ENCODE peak calls at places on chromosomes 13 and 19, in nine cellular contexts. C is stimulated activated CD8-positive, alpha-beta memory T cell treated with anti-CD3 and anti-CD28 coated beads, Interleukin-2, amount 100 ng/mL, for 48 hours; K is head of caudate nucleus; E is substantia nigra; V is dermis microvascular lymphatic vessel endothelial cell; R is stimulated activated CD4-positive, alpha-beta T cell treated with anti-CD3 and anti-CD28 coated beads, Interleukin-15, amount 100 ng/mL, for 1 hour; Q is cardiac muscle cell; B is pons; F is activated CD8-positive, alpha-beta memory T cell treated with anti-CD3 and anti-CD28 coated beads for 48 hours. I is an unnamed sample.

GRCh38 chr19:56637976-56638555 is 4.9 kb upstream of the SMIM17 start:
- DNase-seq in C (peak), K (peak), E (peak), V (peak), R (no peak), Q (peak), B (peak), F (no peak), I (no peak)

GRCh38 chr19:21314676-21315075 is 14.5 kb downstream of the ZNF708 start:
- DNase-seq in C (no peak), K (no peak), E (no peak), V (peak), R (no peak), Q (peak), B (peak), F (no peak), I (no peak)

GRCh38 chr19:428144-428543 is 19.2 kb upstream of the C2CD4C start:
- DNase-seq in C (no peak), K (no peak), E (no peak), V (no peak), R (no peak), Q (no peak), B (no peak), F (no peak), I (no peak)

GRCh38 chr13:87677334-87678234 is 6.4 kb downstream of the SLITRK5 start:
- DNase-seq in C (no peak), K (peak), E (no peak), V (no peak), R (no peak), Q (peak), B (no peak), F (no peak), I (no peak)

GRCh38 chr13:25117312-25117711 is 21.4 kb downstream of the PABPC3 start:
- DNase-seq in C (no peak), K (no peak), E (no peak), V (no peak), R (no peak), Q (no peak), B (no peak), F (no peak), I (no peak)

GRCh38 chr13:75566658-75567057 is 17.1 kb downstream of the UCHL3 start:
- DNase-seq in C (no peak), K (no peak), E (no peak), V (peak), R (no peak), Q (no peak), B (peak), F (no peak), I (no peak)

GRCh38 chr13:60453490-60453889 is 56.5 kb downstream of the TDRD3 start:
- DNase-seq in C (no peak), K (no peak), E (no peak), V (no peak), R (no peak), Q (no peak), B (no peak), F (no peak), I (no peak)

GRCh38 chr13:109088101-109088500 is 458.7 kb downstream of the MYO16 start:
- DNase-seq in C (no peak), K (no peak), E (no peak), V (no peak), R (no peak), Q (no peak), B (no peak), F (no peak), I (no peak)

GRCh38 chr19:46384396-46384795 is 29.0 kb downstream of the CCDC8 start:
- DNase-seq in C (no peak), K (no peak), E (no peak), V (no peak), R (no peak), Q (no peak), B (no peak), F (no peak), I (no peak)

GRCh38 chr13:34224877-34225276 is 406.9 kb downstream of the RFC3 start:
- DNase-seq in C (no peak), K (no peak), E (no peak), V (no peak), R (no peak), Q (no peak), B (no peak), F (no peak), I (no peak)

GRCh38 chr19:4877753-4878490 is 10.5 kb upstream of the PLIN3 start:
- DNase-seq in C (no peak), K (peak), E (peak), V (no peak), R (no peak), Q (no peak), B (peak), F (no peak), I (peak)

GRCh38 chr13:70668983-70669382 is 560.7 kb upstream of the KLHL1 start:
- DNase-seq in C (no peak), K (no peak), E (no peak), V (peak), R (no peak), Q (no peak), B (no peak), F (no peak), I (no peak)

GRCh38 chr19:13684021-13684420 is 80.3 kb upstream of the MRI1 start:
- DNase-seq in C (no peak), K (no peak), E (no peak), V (no peak), R (no peak), Q (no peak), B (no peak), F (no peak), I (no peak)

GRCh38 chr19:34481861-34482379 is 362 bp downstream of the WTIP start:
- DNase-seq in C (no peak), K (no peak), E (no peak), V (peak), R (no peak), Q (no peak), B (no peak), F (no peak), I (no peak)

GRCh38 chr13:76888421-76888820 is 2.2 kb upstream of the KCTD12 start:
- DNase-seq in C (no peak), K (no peak), E (no peak), V (no peak), R (no peak), Q (peak), B (no peak), F (no peak), I (no peak)

GRCh38 chr13:84844473-84844872 is 954.7 kb downstream of the SLITRK6 start:
- DNase-seq in C (no peak), K (no peak), E (no peak), V (no peak), R (no peak), Q (peak), B (peak), F (no peak), I (no peak)

GRCh38 chr19:16899566-16900075 is 10.8 kb downstream of the F2RL3 start:
- DNase-seq in C (no peak), K (no peak), E (no peak), V (peak), R (no peak), Q (peak), B (no peak), F (no peak), I (no peak)

GRCh38 chr19:47813304-47813994 is 8.3 kb upstream of the CRX start:
- DNase-seq in C (peak), K (peak), E (peak), V (peak), R (peak), Q (peak), B (peak), F (peak), I (peak)

GRCh38 chr19:40778865-40779284 is 828 bp downstream of the RAB4B start:
- DNase-seq in C (no peak), K (no peak), E (no peak), V (peak), R (no peak), Q (no peak), B (no peak), F (no peak), I (no peak)

GRCh38 chr13:25874064-25874737 is 177.6 kb downstream of the SHISA2 start:
- DNase-seq in C (no peak), K (no peak), E (no peak), V (no peak), R (no peak), Q (no peak), B (no peak), F (no peak), I (no peak)

GRCh38 chr19:5466814-5467291 is 11.6 kb downstream of the ZNRF4 start:
- DNase-seq in C (no peak), K (no peak), E (peak), V (no peak), R (no peak), Q (no peak), B (no peak), F (no peak), I (peak)

GRCh38 chr13:34816543-34816942 is 125.5 kb upstream of the NBEA start:
- DNase-seq in C (no peak), K (no peak), E (no peak), V (no peak), R (no peak), Q (no peak), B (peak), F (no peak), I (no peak)

GRCh38 chr13:110455941-110456340 is 105.6 kb downstream of the RAB20 start:
- DNase-seq in C (peak), K (peak), E (peak), V (peak), R (peak), Q (peak), B (peak), F (peak), I (peak)

GRCh38 chr13:25018729-25019115 is 77.2 kb upstream of the PABPC3 start:
- DNase-seq in C (no peak), K (no peak), E (no peak), V (no peak), R (no peak), Q (no peak), B (no peak), F (no peak), I (no peak)

GRCh38 chr19:5360003-5360820 is 19.6 kb upstream of the PTPRS start:
- DNase-seq in C (no peak), K (no peak), E (no peak), V (peak), R (no peak), Q (no peak), B (no peak), F (no peak), I (no peak)

I was measured in amygdala.